ENCODE peak calls at places on chromosomes 2 and 18, in five cellular contexts. N is NCI-H1092 treated with DMSO at 0.1 percent for 48 hours, P is EL, T is right lobe of liver, F is G401. R is an unnamed sample.

GRCh38 chr18:74013955-74014354 is 133.7 kb downstream of the FBXO15 start:
- DNase-seq in N (no peak), P (peak; percentile 54), T (no peak), F (no peak), R (no peak)

GRCh38 chr2:32463110-32463509 is 106.3 kb downstream of the BIRC6 start:
- DNase-seq in N (no peak), P (no peak), T (no peak), F (no peak), R (no peak)

GRCh38 chr18:37565985-37566478 is 434 bp upstream of the CELF4 start:
- DNase-seq in N (peak; percentile 96), P (peak; percentile 4), T (no peak), F (peak; percentile 84), R (peak; percentile 23)

GRCh38 chr2:98334439-98335078 is 11.7 kb upstream of the CNGA3 start:
- DNase-seq in N (peak; percentile 65), P (peak; percentile 92), T (no peak), F (peak; percentile 17), R (no peak)

GRCh38 chr2:216774620-216775019 is 79.3 kb upstream of the IGFBP5 start:
- DNase-seq in N (no peak), P (peak; percentile 91), T (no peak), F (no peak), R (no peak)

GRCh38 chr2:113127646-113128385 is 418 bp downstream of the IL1RN start:
- DNase-seq in N (no peak), P (no peak), T (no peak), F (no peak), R (no peak)

GRCh38 chr2:88622307-88622706 is 5.0 kb downstream of the EIF2AK3 start:
- DNase-seq in N (no peak), P (no peak), T (no peak), F (no peak), R (no peak)

GRCh38 chr2:161414385-161415040 is 1.6 kb upstream of the TBR1 start:
- DNase-seq in N (peak; percentile 63), P (peak; percentile 66), T (no peak), F (peak; percentile 11), R (peak; percentile 35)

GRCh38 chr2:7093376-7093775 is 176.2 kb downstream of the RNF144A start:
- DNase-seq in N (no peak), P (no peak), T (no peak), F (no peak), R (no peak)

GRCh38 chr2:25606892-25607291 is 66.5 kb downstream of the DTNB start:
- DNase-seq in N (peak; percentile 37), P (peak; percentile 32), T (no peak), F (peak; percentile 44), R (no peak)

GRCh38 chr2:55165567-55165966 is 66.5 kb downstream of the CLHC1 start:
- DNase-seq in N (no peak), P (peak; percentile 90), T (no peak), F (no peak), R (no peak)

GRCh38 chr18:28792404-28793103 is 615.6 kb upstream of the CDH2 start:
- DNase-seq in N (no peak), P (no peak), T (no peak), F (no peak), R (no peak)